ENCODE peak calls at places on chromosomes 2 and 18, in four cellular contexts. X is fibroblast of mammary gland; F is stimulated activated CD8-positive, alpha-beta memory T cell treated with anti-CD3 and anti-CD28 coated beads, Interleukin-7, amount 100 ng/mL, for 4 hours; S is B cell. C is an unnamed sample.

GRCh38 chr18:79434611-79435010 is 38.9 kb downstream of the NFATC1 start:
- DNase-seq in X (no peak), F (no peak), S (no peak), C (no peak)

GRCh38 chr18:22324191-22325131 is 93.3 kb downstream of the CTAGE1 start:
- DNase-seq in X (peak; percentile 25), F (no peak), S (no peak), C (peak; percentile 38)

GRCh38 chr18:58593930-58594329 is 35.0 kb downstream of the ALPK2 start:
- DNase-seq in X (peak; percentile 62), F (no peak), S (no peak), C (no peak)

GRCh38 chr2:98444436-98445166 is at the start of gene INPP4A:
- DNase-seq in X (peak; percentile 30), F (no peak), S (peak; percentile 95), C (peak; percentile 76)

GRCh38 chr18:2982452-2983172 is 30.3 kb downstream of the LPIN2 start:
- DNase-seq in X (no peak), F (no peak), S (no peak), C (no peak)

GRCh38 chr18:48715651-48716354 is 177.0 kb downstream of the CTIF start:
- DNase-seq in X (no peak), F (no peak), S (peak; percentile 67), C (no peak)

GRCh38 chr2:102336502-102336945 is 19.1 kb upstream of the IL18R1 start:
- DNase-seq in X (peak; percentile 63), F (no peak), S (no peak), C (no peak)

GRCh38 chr2:161158882-161159281 is 1.3 kb upstream of the TANK start:
- DNase-seq in X (peak; percentile 44), F (no peak), S (no peak), C (no peak)

GRCh38 chr18:62868645-62869044 is 153.3 kb downstream of the PHLPP1 start:
- DNase-seq in X (no peak), F (no peak), S (no peak), C (no peak)

GRCh38 chr18:31409301-31409700 is 32.7 kb downstream of the DSG4 start:
- DNase-seq in X (no peak), F (no peak), S (no peak), C (no peak)

GRCh38 chr2:203177361-203177760 is 61.5 kb upstream of the CYP20A1 start:
- DNase-seq in X (peak; percentile 14), F (no peak), S (no peak), C (no peak)

GRCh38 chr18:65907281-65907680 is 156.5 kb downstream of the CDH7 start:
- DNase-seq in X (no peak), F (no peak), S (no peak), C (no peak)

GRCh38 chr18:23354625-23355024 is 98.5 kb upstream of the RIOK3 start:
- DNase-seq in X (peak; percentile 24), F (no peak), S (no peak), C (no peak)

GRCh38 chr2:2683581-2683980 is 352.5 kb upstream of the MYT1L start:
- DNase-seq in X (no peak), F (no peak), S (no peak), C (no peak)

GRCh38 chr2:43218221-43218549 is 8.2 kb downstream of the ZFP36L2 start:
- DNase-seq in X (peak; percentile 26), F (no peak), S (no peak), C (no peak)

GRCh38 chr2:234679766-234680687 is 183.1 kb upstream of the ARL4C start:
- DNase-seq in X (peak; percentile 99), F (no peak), S (no peak), C (no peak)

GRCh38 chr2:169839954-169840746 is 12.9 kb downstream of the UBR3 start:
- DNase-seq in X (no peak), F (no peak), S (no peak), C (no peak)

GRCh38 chr2:109356251-109357035 is 227.4 kb downstream of the SH3RF3 start:
- DNase-seq in X (no peak), F (no peak), S (no peak), C (no peak)

GRCh38 chr2:197707316-197708213 is 2.4 kb downstream of the MARS2 start:
- DNase-seq in X (peak; percentile 74), F (no peak), S (no peak), C (no peak)

GRCh38 chr18:54878662-54879058 is 50.4 kb downstream of the RAB27B start:
- DNase-seq in X (no peak), F (no peak), S (no peak), C (no peak)

GRCh38 chr2:82508702-82509101 is 1950.4 kb downstream of the SUCLG1 start:
- DNase-seq in X (no peak), F (no peak), S (no peak), C (no peak)

GRCh38 chr18:421236-422155 is 79.0 kb downstream of the COLEC12 start:
- DNase-seq in X (peak; percentile 79), F (no peak), S (no peak), C (no peak)

GRCh38 chr2:141317986-141318385 is 812.8 kb downstream of the LRP1B start:
- DNase-seq in X (peak; percentile 8), F (no peak), S (no peak), C (no peak)

GRCh38 chr2:1551905-1552304 is 138.6 kb downstream of the TPO start:
- DNase-seq in X (no peak), F (no peak), S (no peak), C (no peak)

GRCh38 chr2:96159084-96159830 is 14.0 kb upstream of the DUSP2 start:
- DNase-seq in X (no peak), F (no peak), S (no peak), C (no peak)

GRCh38 chr18:9961031-9961430 is 47.2 kb downstream of the VAPA start:
- DNase-seq in X (peak; percentile 57), F (no peak), S (no peak), C (no peak)

GRCh38 chr2:189261431-189261841 is 81.9 kb upstream of the COL5A2 start:
- DNase-seq in X (peak; percentile 93), F (no peak), S (no peak), C (no peak)

GRCh38 chr2:174802459-174802858 is 38.2 kb upstream of the CHRNA1 start:
- DNase-seq in X (peak; percentile 12), F (no peak), S (no peak), C (no peak)

GRCh38 chr2:199704358-199705238 is 146.4 kb downstream of the FTCDNL1 start:
- DNase-seq in X (peak; percentile 44), F (no peak), S (peak; percentile 18), C (no peak)